ENCODE peak calls at places on chromosome 4, in six cellular contexts. Q is HEK293T, V is Calu3, Y is NCI-H2171 treated with DMSO at 0.1 percent for 48 hours, H is T-cell, W is body of pancreas. K is an unnamed sample.

GRCh38 chr4:125833-126232 is 1.5 kb downstream of the ZNF718 start:
- DNase-seq in Q (no peak), V (no peak), Y (no peak), H (no peak), W (no peak), K (peak)

GRCh38 chr4:147547314-147548056 is 66.6 kb downstream of the EDNRA start:
- DNase-seq in Q (no peak), V (no peak), Y (no peak), H (no peak), W (no peak), K (no peak)

GRCh38 chr4:67886281-67886680 is 2.5 kb upstream of the TMPRSS11D start:
- DNase-seq in Q (no peak), V (no peak), Y (no peak), H (no peak), W (no peak), K (no peak)

GRCh38 chr4:172202480-172203076 is 389.4 kb downstream of the GALNTL6 start:
- DNase-seq in Q (peak), V (peak), Y (no peak), H (no peak), W (no peak), K (no peak)

GRCh38 chr4:37873383-37873782 is 17.5 kb upstream of the TBC1D1 start:
- DNase-seq in Q (no peak), V (no peak), Y (no peak), H (no peak), W (no peak), K (no peak)

GRCh38 chr4:151676301-151676700 is 84.5 kb downstream of the GATB start:
- DNase-seq in Q (no peak), V (no peak), Y (peak), H (no peak), W (peak), K (no peak)

GRCh38 chr4:78774395-78774794 is 1.8 kb upstream of the BMP2K start:
- DNase-seq in Q (no peak), V (no peak), Y (no peak), H (no peak), W (no peak), K (no peak)

GRCh38 chr4:152565338-152565737 is 29.4 kb upstream of the FBXW7 start:
- DNase-seq in Q (no peak), V (no peak), Y (no peak), H (no peak), W (peak), K (no peak)

GRCh38 chr4:53592686-53593641 is 1.7 kb upstream of the LNX1 start:
- DNase-seq in Q (no peak), V (peak), Y (no peak), H (no peak), W (peak), K (no peak)

GRCh38 chr4:158810487-158811215 is 41.8 kb downstream of the FNIP2 start:
- DNase-seq in Q (peak), V (peak), Y (peak), H (no peak), W (peak), K (no peak)

GRCh38 chr4:110480031-110480549 is 4.1 kb downstream of the ENPEP start:
- DNase-seq in Q (peak), V (no peak), Y (no peak), H (no peak), W (peak), K (no peak)

GRCh38 chr4:88537725-88538124 is 14.1 kb upstream of the PYURF start:
- DNase-seq in Q (no peak), V (no peak), Y (no peak), H (no peak), W (no peak), K (no peak)

GRCh38 chr4:172725581-172725980 is 443.0 kb upstream of the GALNT7 start:
- DNase-seq in Q (no peak), V (no peak), Y (no peak), H (no peak), W (no peak), K (no peak)

GRCh38 chr4:15771419-15772058 is 6.6 kb upstream of the CD38 start:
- DNase-seq in Q (no peak), V (no peak), Y (no peak), H (no peak), W (no peak), K (no peak)

GRCh38 chr4:173827707-173828106 is 297.7 kb upstream of the HAND2 start:
- DNase-seq in Q (no peak), V (no peak), Y (no peak), H (no peak), W (no peak), K (no peak)

GRCh38 chr4:1945492-1945891 is 63.3 kb downstream of the NELFA start:
- DNase-seq in Q (no peak), V (no peak), Y (no peak), H (no peak), W (no peak), K (no peak)

GRCh38 chr4:3717241-3717640 is 48.9 kb upstream of the ADRA2C start:
- DNase-seq in Q (no peak), V (no peak), Y (no peak), H (no peak), W (no peak), K (no peak)

GRCh38 chr4:47639531-47639930 is 154.5 kb downstream of the ATP10D start:
- DNase-seq in Q (no peak), V (no peak), Y (no peak), H (no peak), W (no peak), K (no peak)

GRCh38 chr4:102789317-102789717 is 28.5 kb upstream of the MANBA start:
- DNase-seq in Q (no peak), V (no peak), Y (peak), H (no peak), W (no peak), K (no peak)

GRCh38 chr4:168551945-168552695 is 55.3 kb downstream of the PALLD start:
- DNase-seq in Q (no peak), V (no peak), Y (peak), H (no peak), W (no peak), K (no peak)

GRCh38 chr4:159902648-159903047 is 799.8 kb downstream of the RAPGEF2 start:
- DNase-seq in Q (no peak), V (no peak), Y (no peak), H (no peak), W (no peak), K (no peak)

GRCh38 chr4:82429728-82430192 is 502 bp downstream of the HNRNPDL start:
- DNase-seq in Q (peak), V (no peak), Y (no peak), H (peak), W (no peak), K (no peak)

GRCh38 chr4:118972167-118972566 is 83.5 kb downstream of the SYNPO2 start:
- DNase-seq in Q (no peak), V (no peak), Y (no peak), H (no peak), W (no peak), K (no peak)

GRCh38 chr4:110867251-110867960 is 244.5 kb upstream of the PITX2 start:
- DNase-seq in Q (no peak), V (no peak), Y (no peak), H (no peak), W (no peak), K (no peak)

GRCh38 chr4:81142744-81143143 is 72.3 kb downstream of the PRKG2 start:
- DNase-seq in Q (no peak), V (no peak), Y (no peak), H (no peak), W (no peak), K (no peak)

GRCh38 chr4:187664011-187664410 is 331.6 kb upstream of the ZFP42 start:
- DNase-seq in Q (no peak), V (no peak), Y (no peak), H (no peak), W (no peak), K (no peak)

GRCh38 chr4:153409924-153410501 is 56.1 kb upstream of the TMEM131L start:
- DNase-seq in Q (no peak), V (no peak), Y (no peak), H (no peak), W (no peak), K (no peak)

GRCh38 chr4:25878676-25879075 is 15.9 kb upstream of the SEL1L3 start:
- DNase-seq in Q (no peak), V (no peak), Y (no peak), H (no peak), W (no peak), K (no peak)

GRCh38 chr4:2071912-2072867 is 13.1 kb downstream of the NAT8L start:
- DNase-seq in Q (no peak), V (no peak), Y (no peak), H (no peak), W (peak), K (peak)

GRCh38 chr4:175215657-175216056 is 297.5 kb downstream of the ADAM29 start:
- DNase-seq in Q (no peak), V (no peak), Y (no peak), H (no peak), W (no peak), K (no peak)

GRCh38 chr4:122948671-122949070 is 26.3 kb upstream of the NUDT6 start:
- DNase-seq in Q (no peak), V (no peak), Y (no peak), H (no peak), W (no peak), K (no peak)

GRCh38 chr4:23788460-23788859 is 101.4 kb downstream of the PPARGC1A start:
- DNase-seq in Q (no peak), V (peak), Y (no peak), H (no peak), W (peak), K (no peak)

GRCh38 chr4:76984788-76985211 is 35.2 kb downstream of the SEPTIN11 start:
- DNase-seq in Q (no peak), V (no peak), Y (no peak), H (no peak), W (peak), K (no peak)

GRCh38 chr4:77367638-77368037 is 210.6 kb downstream of the CCNG2 start:
- DNase-seq in Q (no peak), V (no peak), Y (no peak), H (no peak), W (no peak), K (no peak)

GRCh38 chr4:94304365-94304971 is 38.2 kb downstream of the HPGDS start:
- DNase-seq in Q (peak), V (peak), Y (peak), H (no peak), W (peak), K (peak)